ENCODE peak calls at places on chromosomes 1 and 21, in six cellular contexts. S, P, K, R, Z and U are unnamed samples.
A peak's percentile ranks its signal among the peaks of the same experiment; 100 is the strongest.

GRCh38 chr1:118333601-118334241 is 148.7 kb upstream of the SPAG17 start:
- DNase-seq in S (no peak), K (no peak), P (no peak), R (no peak), Z (no peak), U (no peak)

GRCh38 chr1:241802849-241803248 is 45.2 kb upstream of the EXO1 start:
- DNase-seq in Z (no peak), P (no peak), R (no peak), S (no peak), K (no peak), U (peak; percentile 92)

GRCh38 chr21:29233611-29234540 is 64.8 kb upstream of the BACH1 start:
- DNase-seq in P (no peak), K (no peak), S (no peak), R (no peak), Z (no peak), U (peak; percentile 18)

GRCh38 chr21:40178726-40179125 is 311.5 kb downstream of the PCP4 start:
- DNase-seq in R (no peak), K (no peak), S (no peak), P (no peak), Z (no peak), U (no peak)

GRCh38 chr1:244067893-244068292 is 16.8 kb downstream of the ZBTB18 start:
- DNase-seq in K (no peak), P (peak; percentile 46), Z (no peak), R (no peak), S (no peak), U (no peak)

GRCh38 chr21:45317401-45318145 is 29.9 kb upstream of the POFUT2 start:
- DNase-seq in P (peak; percentile 94), R (peak; percentile 26), Z (no peak), S (no peak), K (peak; percentile 94), U (no peak)

GRCh38 chr1:162062542-162063015 is 6.9 kb upstream of the NOS1AP start:
- DNase-seq in K (no peak), P (peak; percentile 41), R (no peak), Z (no peak), S (no peak), U (no peak)

GRCh38 chr1:169363046-169363756 is 4.4 kb downstream of the NME7 start:
- DNase-seq in P (peak; percentile 94), R (no peak), S (no peak), K (peak; percentile 81), Z (no peak), U (peak; percentile 31)

GRCh38 chr1:228804640-228805413 is 69.5 kb downstream of the RHOU start:
- DNase-seq in Z (no peak), K (no peak), R (peak; percentile 44), S (no peak), P (no peak), U (no peak)

GRCh38 chr1:166304131-166304530 is 137.3 kb upstream of the FAM78B start:
- DNase-seq in K (no peak), Z (no peak), S (no peak), P (no peak), R (no peak), U (no peak)

GRCh38 chr1:177164380-177165068 is at the start of gene ASTN1:
- DNase-seq in R (peak; percentile 61), S (peak; percentile 58), P (no peak), Z (no peak), K (no peak), U (no peak)

GRCh38 chr21:44740721-44741120 is 29.3 kb upstream of the TSPEAR start:
- DNase-seq in R (peak; percentile 13), S (no peak), Z (no peak), K (no peak), P (no peak), U (no peak)

GRCh38 chr1:109918671-109919070 is 8.0 kb downstream of the CSF1 start:
- DNase-seq in P (no peak), S (no peak), K (no peak), Z (no peak), R (no peak), U (no peak)

GRCh38 chr1:30106125-30106524 is 617.3 kb downstream of the MATN1 start:
- DNase-seq in K (peak; percentile 37), P (peak; percentile 18), Z (peak; percentile 47), R (peak; percentile 87), S (peak; percentile 39), U (peak; percentile 67)

GRCh38 chr1:5574641-5575040 is 417.6 kb downstream of the NPHP4 start:
- DNase-seq in K (no peak), S (no peak), R (no peak), P (no peak), Z (no peak), U (no peak)

GRCh38 chr1:9844106-9844505 is 20.3 kb upstream of the CLSTN1 start:
- DNase-seq in Z (no peak), R (no peak), K (no peak), S (no peak), P (no peak), U (no peak)

GRCh38 chr1:93123141-93123783 is 44.2 kb downstream of the MTF2 start:
- DNase-seq in P (peak; percentile 50), K (no peak), Z (no peak), S (no peak), R (no peak), U (no peak)

GRCh38 chr21:43921602-43921978 is 56.6 kb downstream of the AGPAT3 start:
- DNase-seq in R (no peak), S (no peak), K (no peak), P (no peak), Z (no peak), U (no peak)

GRCh38 chr1:27318137-27318536 is 3.8 kb upstream of the TMEM222 start:
- DNase-seq in S (no peak), R (no peak), K (no peak), P (no peak), Z (no peak), U (no peak)

GRCh38 chr1:65084068-65084467 is 63.9 kb upstream of the AK4 start:
- DNase-seq in Z (no peak), K (no peak), R (no peak), P (no peak), S (no peak), U (no peak)

GRCh38 chr1:171852273-171852672 is 11.0 kb downstream of the DNM3 start:
- DNase-seq in R (no peak), Z (no peak), S (no peak), K (no peak), P (peak; percentile 10), U (peak; percentile 51)

GRCh38 chr1:45543599-45544417 is 6.8 kb upstream of the AKR1A1 start:
- DNase-seq in P (no peak), R (no peak), S (no peak), Z (no peak), K (peak; percentile 43), U (peak; percentile 10)

GRCh38 chr1:210260087-210260486 is 27.5 kb downstream of the SERTAD4 start:
- DNase-seq in K (no peak), R (no peak), P (no peak), Z (no peak), S (no peak), U (no peak)

GRCh38 chr1:80846966-80847365 is 953.8 kb upstream of the ADGRL2 start:
- DNase-seq in P (peak; percentile 6), Z (no peak), K (no peak), R (no peak), S (no peak), U (peak; percentile 17)

GRCh38 chr1:23123528-23123927 is 45.1 kb downstream of the LUZP1 start:
- DNase-seq in S (no peak), Z (no peak), K (no peak), R (no peak), P (no peak), U (no peak)

GRCh38 chr1:209884665-209885117 is 53.3 kb upstream of the SYT14 start:
- DNase-seq in Z (no peak), P (peak; percentile 99), S (no peak), K (peak; percentile 99), R (no peak), U (peak; percentile 90)

DNA sequence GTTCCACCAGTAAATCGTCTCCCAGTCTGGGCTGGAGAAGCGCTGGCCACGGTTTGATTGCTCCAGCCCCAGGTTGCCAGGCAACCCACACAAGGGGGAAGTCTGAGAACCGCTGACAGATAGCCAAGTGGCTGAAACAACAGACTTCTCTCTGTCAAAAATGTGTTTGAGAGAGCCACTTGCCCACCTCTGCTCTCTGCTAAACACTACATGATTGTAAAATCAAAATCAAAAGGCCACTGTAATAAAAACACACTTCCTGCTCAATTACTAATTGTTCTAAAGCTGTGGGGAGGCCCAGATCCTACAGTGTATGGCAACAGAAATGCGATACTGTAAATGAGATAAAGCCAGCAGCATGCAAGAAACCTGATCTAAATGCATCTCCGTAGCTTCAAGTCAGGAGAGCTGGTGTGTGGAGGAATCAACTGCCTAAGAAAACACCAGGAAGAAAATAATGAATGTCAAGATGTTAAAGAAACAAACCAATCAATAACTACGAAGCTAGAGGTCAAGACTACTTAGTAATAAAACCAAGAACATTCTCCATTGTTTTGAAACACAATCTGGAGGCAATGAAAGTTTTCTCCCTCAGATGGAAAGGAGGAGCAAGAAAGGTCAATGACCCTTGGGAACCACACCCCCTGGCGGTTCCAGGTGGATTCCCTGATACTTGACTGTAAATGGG is 121.2 kb downstream of the SLC45A1 start:
- DNase-seq in Z (no peak), P (peak; percentile 88), S (no peak), R (peak; percentile 66), K (peak; percentile 93), U (peak; percentile 73)
- H4K91ac ChIP-seq in Z (no peak overlapping the region), P (peak overlapping the region; percentile 4), S (no peak overlapping the region), R (no peak overlapping the region), K (no peak overlapping the region), U (no peak overlapping the region)

GRCh38 chr1:54885237-54885679 is 1.7 kb downstream of the DHCR24 start:
- DNase-seq in R (no peak), P (no peak), Z (no peak), K (no peak), S (no peak), U (no peak)

GRCh38 chr1:54886724-54887664 is at the start of gene DHCR24:
- DNase-seq in R (peak; percentile 91), S (peak; percentile 81), P (peak; percentile 76), Z (peak; percentile 49), K (peak; percentile 90), U (peak; percentile 89)

GRCh38 chr1:54887665-54888071 is 673 bp upstream of the DHCR24 start:
- DNase-seq in Z (no peak), S (peak; percentile 46), K (peak; percentile 19), P (no peak), R (peak; percentile 41), U (no peak)

GRCh38 chr1:54884768-54885167 is 2.2 kb downstream of the DHCR24 start:
- DNase-seq in R (no peak), K (no peak), Z (no peak), S (no peak), P (no peak), U (no peak)

GRCh38 chr1:54885863-54886723 is 902 bp downstream of the DHCR24 start:
- DNase-seq in Z (no peak), P (no peak), K (peak; percentile 39), R (no peak), S (no peak), U (peak; percentile 52)
- H2AK5ac ChIP-seq in Z (peak overlapping the region; percentile 76), P (peak overlapping the region; percentile 22), K (no peak overlapping the region), R (no peak overlapping the region), S (peak overlapping the region; percentile 80), U (no peak overlapping the region)

GRCh38 chr1:199857516-199857915 is 170.0 kb upstream of the NR5A2 start:
- DNase-seq in S (no peak), K (no peak), Z (no peak), P (no peak), R (no peak), U (peak; percentile 85)
- H4K91ac ChIP-seq in S (no peak overlapping the region), K (no peak overlapping the region), Z (no peak overlapping the region), P (peak overlapping the region; percentile 87), R (no peak overlapping the region), U (no peak overlapping the region)

DNA sequence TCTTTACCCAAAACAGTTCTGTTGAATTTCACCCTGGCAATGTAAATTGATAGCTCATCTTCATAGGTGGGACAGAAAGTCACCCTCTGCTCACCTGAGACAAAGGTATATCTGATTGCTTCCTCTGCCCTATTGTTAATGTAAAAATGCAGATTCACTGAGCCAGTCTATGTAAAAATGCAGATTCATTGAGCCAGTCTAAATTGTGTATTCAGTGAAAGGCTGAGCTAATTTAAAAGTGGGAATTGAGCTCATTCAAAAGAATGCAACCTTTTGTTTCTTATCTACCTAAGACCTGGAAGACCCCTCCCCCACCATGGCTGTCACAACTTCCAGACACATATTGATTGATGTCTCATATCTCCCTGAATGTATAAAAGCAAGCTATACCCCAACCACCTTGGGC is 4.8 kb upstream of the MYSM1 start:
- DNase-seq in K (no peak), P (no peak), Z (peak; percentile 73), R (peak; percentile 66), S (no peak), U (no peak)
- H2AK5ac ChIP-seq in K (no peak overlapping the region), P (no peak overlapping the region), Z (peak overlapping the region; percentile 55), R (peak overlapping the region; percentile 47), S (no peak overlapping the region), U (no peak overlapping the region)